ENCODE peak calls at places on chromosomes 2 and 18, in nine cellular contexts. F, N, W, P, C, G, U, O and L are unnamed samples.

GRCh38 chr18:36281941-36282340 is 15.6 kb upstream of the FHOD3 start:
- DNase-seq in F (no peak), N (no peak), W (no peak), P (no peak), C (no peak), G (no peak), U (no peak), O (no peak), L (no peak)

GRCh38 chr2:184597571-184597980 is 753 bp upstream of the ZNF804A start:
- DNase-seq in F (peak), N (peak), W (peak), P (no peak), C (peak), G (peak), U (no peak), O (peak), L (peak)

GRCh38 chr2:105848367-105848766 is 103.7 kb downstream of the NCK2 start:
- DNase-seq in F (no peak), N (no peak), W (no peak), P (no peak), C (no peak), G (no peak), U (no peak), O (no peak), L (no peak)

GRCh38 chr2:225274751-225275150 is 124.8 kb upstream of the NYAP2 start:
- DNase-seq in F (no peak), N (peak), W (no peak), P (no peak), C (peak), G (no peak), U (no peak), O (peak), L (no peak)

GRCh38 chr2:130744287-130745117 is 10.8 kb upstream of the AMER3 start:
- DNase-seq in F (peak), N (no peak), W (peak), P (no peak), C (no peak), G (peak), U (peak), O (peak), L (no peak)

GRCh38 chr2:239669181-239669898 is 268.5 kb upstream of the HDAC4 start:
- DNase-seq in F (no peak), N (no peak), W (no peak), P (no peak), C (no peak), G (no peak), U (peak), O (no peak), L (no peak)

GRCh38 chr2:105906481-105906880 is 161.8 kb downstream of the NCK2 start:
- DNase-seq in F (no peak), N (no peak), W (no peak), P (no peak), C (no peak), G (no peak), U (no peak), O (no peak), L (no peak)

GRCh38 chr2:143974262-143974661 is 545.7 kb downstream of the ZEB2 start:
- DNase-seq in F (no peak), N (no peak), W (no peak), P (no peak), C (no peak), G (no peak), U (no peak), O (no peak), L (no peak)

GRCh38 chr2:102141915-102142828 is at the start of gene IL1R1:
- DNase-seq in F (peak), N (no peak), W (peak), P (no peak), C (peak), G (peak), U (peak), O (peak), L (peak)

GRCh38 chr2:168583710-168584521 is 127.8 kb downstream of the CERS6 start:
- DNase-seq in F (peak), N (no peak), W (no peak), P (no peak), C (peak), G (no peak), U (peak), O (no peak), L (no peak)

GRCh38 chr2:30224147-30224546 is 7.2 kb upstream of the LBH start:
- DNase-seq in F (no peak), N (no peak), W (no peak), P (no peak), C (no peak), G (no peak), U (no peak), O (no peak), L (no peak)

GRCh38 chr2:43224131-43224570 is 2.3 kb downstream of the ZFP36L2 start:
- DNase-seq in F (peak), N (peak), W (peak), P (peak), C (peak), G (peak), U (peak), O (peak), L (peak)

GRCh38 chr2:219247678-219248642 is 2.7 kb downstream of the STK16 start:
- DNase-seq in F (peak), N (peak), W (no peak), P (peak), C (no peak), G (no peak), U (no peak), O (no peak), L (no peak)

GRCh38 chr2:98277156-98277859 is 68.9 kb upstream of the CNGA3 start:
- DNase-seq in F (no peak), N (no peak), W (no peak), P (no peak), C (no peak), G (no peak), U (peak), O (peak), L (no peak)

GRCh38 chr2:137675584-137676327 is 288.5 kb upstream of the HNMT start:
- DNase-seq in F (no peak), N (no peak), W (no peak), P (no peak), C (no peak), G (no peak), U (no peak), O (no peak), L (no peak)

GRCh38 chr2:101736861-101737291 is 39.4 kb downstream of the MAP4K4 start:
- DNase-seq in F (no peak), N (no peak), W (no peak), P (no peak), C (peak), G (no peak), U (no peak), O (no peak), L (no peak)

GRCh38 chr18:56189615-56190014 is 448.8 kb downstream of the TXNL1 start:
- DNase-seq in F (no peak), N (no peak), W (no peak), P (no peak), C (no peak), G (no peak), U (no peak), O (no peak), L (no peak)

GRCh38 chr2:67130526-67131309 is 266.4 kb upstream of the ETAA1 start:
- DNase-seq in F (no peak), N (no peak), W (no peak), P (no peak), C (peak), G (no peak), U (no peak), O (no peak), L (no peak)

GRCh38 chr18:58005885-58006523 is 38.0 kb upstream of the NEDD4L start:
- DNase-seq in F (no peak), N (no peak), W (no peak), P (no peak), C (peak), G (no peak), U (no peak), O (no peak), L (no peak)

GRCh38 chr2:47173986-47174730 is 19.1 kb upstream of the STPG4 start:
- DNase-seq in F (no peak), N (no peak), W (no peak), P (no peak), C (no peak), G (no peak), U (no peak), O (no peak), L (peak)

GRCh38 chr2:210604666-210605065 is 48.3 kb downstream of the CPS1 start:
- DNase-seq in F (no peak), N (no peak), W (no peak), P (no peak), C (no peak), G (no peak), U (no peak), O (no peak), L (no peak)

GRCh38 chr2:2056531-2056930 is 274.5 kb downstream of the MYT1L start:
- DNase-seq in F (no peak), N (no peak), W (no peak), P (no peak), C (no peak), G (no peak), U (no peak), O (no peak), L (no peak)

DNA sequence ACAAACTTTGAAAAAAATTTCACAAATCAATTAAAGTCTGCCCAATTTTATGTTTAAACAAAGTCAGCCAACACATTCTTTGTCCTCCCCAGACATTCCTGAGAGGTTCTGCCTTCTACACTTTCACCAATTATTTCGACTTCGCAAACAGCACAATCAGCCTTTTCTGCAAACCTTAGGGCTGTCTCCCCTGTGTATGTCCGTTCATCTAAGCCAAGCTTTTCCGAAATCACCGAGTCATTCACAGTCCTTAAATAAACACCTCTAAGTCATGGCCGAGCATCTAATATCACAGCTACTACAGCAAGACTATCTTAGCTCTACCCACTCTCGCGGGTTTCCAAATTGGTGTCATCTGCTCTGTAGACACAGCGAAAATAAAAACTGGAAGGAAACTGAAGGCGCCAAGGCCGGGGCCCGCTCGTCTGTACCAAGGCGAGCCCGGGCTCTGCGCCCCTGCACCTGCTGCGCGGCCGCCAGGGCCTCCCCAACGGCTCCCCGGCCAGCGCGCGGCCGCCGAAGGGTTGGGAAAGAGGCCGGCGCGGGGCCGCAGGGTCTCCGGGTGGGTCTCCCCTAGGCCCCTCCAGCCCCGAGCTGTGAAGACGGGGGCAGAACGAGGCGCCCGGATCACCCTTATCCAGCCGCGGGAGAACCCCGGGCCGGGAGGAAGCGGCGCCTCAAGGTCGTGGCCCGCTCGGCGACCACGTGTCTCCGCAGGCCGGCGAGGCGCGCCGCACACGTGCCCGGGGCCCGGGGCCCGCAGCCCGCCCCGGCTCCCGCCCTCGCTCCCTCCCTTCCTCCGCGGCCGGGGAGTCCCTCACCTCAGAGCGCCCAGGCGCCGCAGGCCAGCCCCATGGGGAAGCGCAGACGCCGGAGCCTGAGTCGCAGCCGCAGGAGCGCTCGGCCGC is 573 bp downstream of the ODC1 start:
- DNase-seq in F (peak), N (peak), W (peak), P (no peak), C (peak), G (peak), U (peak), O (no peak), L (peak)
- TF ChIP-seq CTCF in F (peak), N (no peak), W (no peak), P (no peak), C (peak), G (peak), U (no peak), O (no peak), L (no peak)

GRCh38 chr2:197135806-197136205 is 174.8 kb downstream of the ANKRD44 start:
- DNase-seq in F (no peak), N (no peak), W (no peak), P (no peak), C (no peak), G (peak), U (no peak), O (no peak), L (no peak)

GRCh38 chr2:197136452-197136851 is 174.1 kb downstream of the ANKRD44 start:
- DNase-seq in F (no peak), N (no peak), W (no peak), P (no peak), C (no peak), G (no peak), U (no peak), O (no peak), L (no peak)

GRCh38 chr2:197137234-197137633 is 173.3 kb downstream of the ANKRD44 start:
- DNase-seq in F (no peak), N (no peak), W (no peak), P (no peak), C (peak), G (no peak), U (no peak), O (no peak), L (no peak)

GRCh38 chr2:197131558-197131855 is 179.1 kb downstream of the ANKRD44 start:
- DNase-seq in F (peak), N (peak), W (no peak), P (no peak), C (no peak), G (no peak), U (no peak), O (no peak), L (no peak)

GRCh38 chr2:197134206-197134605 is 176.4 kb downstream of the ANKRD44 start:
- DNase-seq in F (no peak), N (no peak), W (no peak), P (no peak), C (no peak), G (no peak), U (no peak), O (no peak), L (no peak)
- TF ChIP-seq CTCF in F (peak), N (peak), W (peak), P (no peak), C (peak), G (no peak), U (no peak), O (peak), L (no peak)

GRCh38 chr2:65639156-65639876 is 206.9 kb upstream of the SPRED2 start:
- DNase-seq in F (no peak), N (no peak), W (no peak), P (no peak), C (peak), G (no peak), U (no peak), O (no peak), L (no peak)

GRCh38 chr2:65636024-65636423 is 203.6 kb upstream of the SPRED2 start:
- DNase-seq in F (no peak), N (no peak), W (no peak), P (no peak), C (no peak), G (no peak), U (no peak), O (no peak), L (no peak)

GRCh38 chr2:65640793-65641103 is 208.3 kb upstream of the SPRED2 start:
- DNase-seq in F (no peak), N (no peak), W (no peak), P (no peak), C (no peak), G (no peak), U (no peak), O (no peak), L (no peak)

GRCh38 chr2:65637061-65637460 is 204.7 kb upstream of the SPRED2 start:
- DNase-seq in F (no peak), N (no peak), W (no peak), P (no peak), C (no peak), G (no peak), U (no peak), O (no peak), L (no peak)

GRCh38 chr2:65638438-65638837 is 206.0 kb upstream of the SPRED2 start:
- DNase-seq in F (no peak), N (no peak), W (peak), P (no peak), C (no peak), G (no peak), U (no peak), O (no peak), L (no peak)
- TF ChIP-seq CTCF in F (no peak), N (peak), W (peak), P (no peak), C (peak), G (peak), U (no peak), O (peak), L (peak)

GRCh38 chr2:84882415-84882738 is 1.5 kb upstream of the TRABD2A start:
- DNase-seq in F (no peak), N (no peak), W (no peak), P (no peak), C (no peak), G (no peak), U (no peak), O (no peak), L (no peak)
- TF ChIP-seq CTCF in F (no peak), N (peak), W (no peak), P (peak), C (no peak), G (peak), U (no peak), O (no peak), L (peak)